ENCODE peak calls at places on chromosomes 16 and 17, in eight cellular contexts. T, U, K, S, B, Z, W and N are unnamed samples.
A peak's percentile ranks its signal among the peaks of the same experiment; 100 is the strongest.

GRCh38 chr17:47072881-47073280 is 93.8 kb upstream of the RPRML start:
- DNase-seq in Z (peak; percentile 9), U (no peak), B (peak; percentile 17), S (no peak), K (no peak), W (no peak), T (no peak), N (no peak)

GRCh38 chr16:2512920-2513404 is 790 bp upstream of the ATP6V0C start:
- DNase-seq in Z (no peak), T (no peak), W (no peak), U (peak; percentile 69), S (no peak), K (no peak), B (no peak), N (no peak)

GRCh38 chr17:17757391-17757791 is 76.1 kb downstream of the RAI1 start:
- DNase-seq in K (no peak), Z (no peak), S (no peak), T (no peak), W (no peak), U (no peak), B (no peak), N (no peak)

GRCh38 chr16:80792031-80792430 is 12.4 kb downstream of the CDYL2 start:
- DNase-seq in T (no peak), K (no peak), U (no peak), W (no peak), Z (peak; percentile 6), B (no peak), S (no peak), N (no peak)

GRCh38 chr16:18805257-18805773 is 4.0 kb upstream of the ARL6IP1 start:
- DNase-seq in K (no peak), B (no peak), T (no peak), U (no peak), W (no peak), S (no peak), Z (no peak), N (no peak)

GRCh38 chr16:66359012-66359411 is 7.5 kb upstream of the CDH5 start:
- DNase-seq in B (no peak), T (no peak), S (no peak), U (peak; percentile 63), Z (peak; percentile 39), K (no peak), W (no peak), N (no peak)

GRCh38 chr17:38881600-38882191 is 11.8 kb downstream of the LASP1 start:
- DNase-seq in W (no peak), S (no peak), K (peak; percentile 85), U (no peak), T (peak; percentile 60), Z (peak; percentile 88), B (peak; percentile 48), N (no peak)

GRCh38 chr16:88634141-88634993 is 4.0 kb upstream of the IL17C start:
- DNase-seq in W (no peak), K (no peak), T (no peak), U (peak; percentile 89), B (peak; percentile 54), S (no peak), Z (peak; percentile 50), N (no peak)

GRCh38 chr17:77681820-77682219 is 276.7 kb upstream of the TNRC6C start:
- DNase-seq in B (peak; percentile 32), K (peak; percentile 86), W (no peak), S (no peak), U (peak; percentile 20), Z (peak; percentile 8), T (no peak), N (no peak)

GRCh38 chr16:58001781-58002410 is 689 bp downstream of the USB1 start:
- DNase-seq in S (no peak), B (no peak), U (no peak), T (no peak), W (no peak), Z (no peak), K (no peak), N (no peak)

GRCh38 chr17:27462714-27463113 is 6.5 kb downstream of the KSR1 start:
- DNase-seq in U (no peak), Z (no peak), T (no peak), W (no peak), S (no peak), B (no peak), K (no peak), N (no peak)

GRCh38 chr17:79154446-79154845 is 79.8 kb downstream of the ENGASE start:
- DNase-seq in U (peak; percentile 73), B (no peak), Z (no peak), T (no peak), S (no peak), W (no peak), K (no peak), N (no peak)

GRCh38 chr16:85728879-85729278 is 22.0 kb downstream of the C16orf74 start:
- DNase-seq in Z (no peak), U (no peak), W (no peak), K (no peak), T (no peak), B (no peak), S (no peak), N (no peak)

GRCh38 chr17:63185420-63185819 is 219.4 kb downstream of the TANC2 start:
- DNase-seq in W (no peak), U (no peak), S (no peak), T (no peak), B (no peak), K (no peak), Z (no peak), N (no peak)
- TF ChIP-seq CTCF in W (no peak), U (no peak), S (peak; percentile 12), T (no peak), B (no peak), K (no peak), Z (no peak), N (no peak)

GRCh38 chr17:74543406-74543805 is 2.5 kb downstream of the CD300C start:
- DNase-seq in S (no peak), K (no peak), B (no peak), T (no peak), U (no peak), W (no peak), Z (no peak), N (no peak)

GRCh38 chr17:74543891-74544760 is 1.8 kb downstream of the CD300C start:
- DNase-seq in K (no peak), W (no peak), S (no peak), Z (no peak), U (peak; percentile 51), T (no peak), B (no peak), N (no peak)

GRCh38 chr17:74546586-74546985 is 671 bp upstream of the CD300C start:
- DNase-seq in U (peak; percentile 39), Z (no peak), W (no peak), B (no peak), T (no peak), S (no peak), K (no peak), N (no peak)

GRCh38 chr17:74545456-74546230 is at the start of gene CD300C:
- DNase-seq in B (peak; percentile 29), U (peak; percentile 71), Z (no peak), T (peak; percentile 35), W (no peak), K (no peak), S (no peak), N (no peak)

GRCh38 chr17:74544991-74545441 is 899 bp downstream of the CD300C start:
- DNase-seq in S (no peak), K (no peak), U (peak; percentile 62), Z (no peak), B (no peak), T (no peak), W (no peak), N (no peak)
- H3K4me3 ChIP-seq in S (no peak overlapping the region), K (no peak overlapping the region), U (peak overlapping the region; percentile 33), Z (no peak overlapping the region), B (no peak overlapping the region), T (no peak overlapping the region), W (no peak overlapping the region), N (no peak overlapping the region)

DNA sequence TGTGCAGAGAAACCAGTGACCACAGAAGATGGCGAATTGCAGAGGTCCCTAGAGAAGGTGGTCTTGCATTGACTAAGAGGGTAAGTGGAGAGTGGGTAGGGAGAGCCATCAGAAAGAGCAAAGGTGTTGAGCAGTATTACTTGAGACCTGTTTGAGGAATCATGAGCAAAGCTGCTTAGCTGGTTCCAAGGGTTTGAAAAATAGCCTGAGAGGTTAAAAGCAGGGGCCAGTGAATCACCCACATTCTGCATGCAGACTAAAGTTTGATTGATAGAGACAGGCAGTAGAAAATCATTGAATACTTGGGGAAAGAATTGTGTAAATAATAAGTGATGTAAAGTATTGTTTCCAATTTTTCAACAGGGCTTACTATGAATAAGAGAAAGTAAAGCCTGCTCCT is 34.0 kb upstream of the KCNJ16 start:
- DNase-seq in T (no peak), Z (no peak), S (no peak), K (no peak), W (no peak), B (no peak), U (no peak), N (no peak)
- TF ChIP-seq CTCF in T (no peak), Z (no peak), S (no peak), K (no peak), W (no peak), B (no peak), U (no peak), N (no peak)

GRCh38 chr16:68445458-68445857 is 2.9 kb downstream of the SMPD3 start:
- DNase-seq in T (no peak), U (no peak), Z (peak; percentile 23), K (no peak), S (no peak), B (peak; percentile 75), W (no peak), N (peak; percentile 49)

GRCh38 chr16:68444058-68444657 is 4.2 kb downstream of the SMPD3 start:
- DNase-seq in Z (peak; percentile 28), T (no peak), K (no peak), B (peak; percentile 76), W (no peak), S (no peak), U (no peak), N (no peak)

GRCh38 chr16:68447721-68448359 is 468 bp downstream of the SMPD3 start:
- DNase-seq in K (no peak), T (no peak), W (no peak), S (no peak), Z (no peak), B (no peak), U (no peak), N (no peak)

GRCh38 chr16:68448360-68448970 is at the start of gene SMPD3:
- DNase-seq in B (peak; percentile 98), U (peak; percentile 99), Z (peak; percentile 99), T (peak; percentile 86), K (peak; percentile 98), W (peak; percentile 98), S (peak; percentile 94), N (peak; percentile 98)

GRCh38 chr16:68446941-68447675 is 1.2 kb downstream of the SMPD3 start:
- DNase-seq in B (no peak), W (no peak), S (no peak), Z (no peak), K (no peak), U (no peak), T (no peak), N (no peak)
- H3K4me3 ChIP-seq in B (no peak overlapping the region), W (no peak overlapping the region), S (no peak overlapping the region), Z (no peak overlapping the region), K (no peak overlapping the region), U (peak overlapping the region; percentile 53), T (no peak overlapping the region), N (no peak overlapping the region)